ENCODE peak calls at places on chromosomes 1 and 21, in six cellular contexts. P is uterus, W is psoas muscle, V is H1, Z is RWPE1, Y is spleen. K is an unnamed sample.

GRCh38 chr1:172960019-172960418 is 90.7 kb downstream of the TNFSF18 start:
- DNase-seq in Y (no peak), V (no peak), W (no peak), P (no peak), Z (no peak), K (no peak)

GRCh38 chr1:222880586-222880985 is 65.7 kb downstream of the DISP1 start:
- DNase-seq in V (no peak), Y (no peak), W (no peak), P (no peak), Z (peak), K (peak)

GRCh38 chr1:26099780-26100179 is 11.8 kb upstream of the PDIK1L start:
- DNase-seq in V (no peak), Y (no peak), P (no peak), W (no peak), Z (no peak), K (no peak)

GRCh38 chr21:32182449-32182848 is 96.4 kb downstream of the MIS18A start:
- DNase-seq in Y (no peak), V (no peak), Z (no peak), P (no peak), W (no peak), K (no peak)

GRCh38 chr1:37741130-37741529 is 23.8 kb downstream of the EPHA10 start:
- DNase-seq in Z (peak), W (no peak), Y (no peak), V (no peak), P (no peak), K (peak)

GRCh38 chr1:225470210-225470609 is 42.4 kb upstream of the LBR start:
- DNase-seq in W (no peak), P (peak), Z (no peak), V (no peak), Y (peak), K (no peak)

GRCh38 chr1:214445201-214445600 is 106.2 kb downstream of the PTPN14 start:
- DNase-seq in Z (no peak), P (no peak), Y (no peak), W (no peak), V (no peak), K (no peak)

GRCh38 chr21:41600961-41601572 is 93.1 kb upstream of the TMPRSS2 start:
- DNase-seq in Z (no peak), Y (no peak), W (no peak), V (no peak), P (no peak), K (no peak)

GRCh38 chr1:235078927-235079381 is 49.7 kb downstream of the TOMM20 start:
- DNase-seq in Y (no peak), W (no peak), V (no peak), P (no peak), Z (no peak), K (peak)

GRCh38 chr1:29633784-29634183 is 397.5 kb downstream of the PTPRU start:
- DNase-seq in V (no peak), W (no peak), Y (no peak), P (no peak), Z (no peak), K (no peak)

GRCh38 chr1:230273141-230273710 is 152.9 kb downstream of the PGBD5 start:
- DNase-seq in Y (peak), P (peak), W (no peak), V (no peak), Z (no peak), K (no peak)

GRCh38 chr1:22814176-22815042 is 103.8 kb downstream of the EPHB2 start:
- DNase-seq in W (no peak), V (no peak), Y (peak), Z (no peak), P (peak), K (no peak)

GRCh38 chr1:160260436-160261382 is 1.6 kb downstream of the DCAF8 start:
- DNase-seq in Z (peak), Y (no peak), W (no peak), V (no peak), P (no peak), K (peak)

GRCh38 chr1:56081151-56081550 is 498.2 kb downstream of the PLPP3 start:
- DNase-seq in V (no peak), Y (no peak), W (peak), Z (no peak), P (peak), K (peak)

GRCh38 chr1:167499657-167500056 is 18.7 kb downstream of the CD247 start:
- DNase-seq in Y (no peak), W (no peak), Z (no peak), V (no peak), P (no peak), K (no peak)

GRCh38 chr1:48943393-48943792 is 166.7 kb upstream of the BEND5 start:
- DNase-seq in W (no peak), Z (no peak), V (no peak), Y (no peak), P (no peak), K (peak)

GRCh38 chr1:152112101-152112884 is 3.0 kb downstream of the TCHH start:
- DNase-seq in V (peak), Y (no peak), W (no peak), P (no peak), Z (no peak), K (no peak)

GRCh38 chr1:182389619-182390047 is 2.0 kb downstream of the GLUL start:
- DNase-seq in V (no peak), W (no peak), Y (no peak), Z (peak), P (no peak), K (peak)

GRCh38 chr1:79293611-79294010 is 287.1 kb upstream of the ADGRL4 start:
- DNase-seq in W (no peak), V (no peak), Z (peak), Y (no peak), P (no peak), K (peak)

GRCh38 chr1:27137544-27138075 is 17.3 kb downstream of the SLC9A1 start:
- DNase-seq in P (no peak), Z (peak), W (no peak), Y (peak), V (no peak), K (no peak)

GRCh38 chr1:65209005-65209885 is 61.2 kb downstream of the AK4 start:
- DNase-seq in Z (peak), Y (no peak), V (peak), P (no peak), W (no peak), K (peak)

GRCh38 chr21:46118871-46119564 is 21.1 kb downstream of the COL6A2 start:
- DNase-seq in P (peak), V (peak), W (peak), Z (no peak), Y (peak), K (no peak)

GRCh38 chr1:53305650-53306049 is 22.2 kb downstream of the LRP8 start:
- DNase-seq in Y (no peak), V (no peak), Z (no peak), W (no peak), P (no peak), K (no peak)

GRCh38 chr1:110060034-110060661 is 10.3 kb downstream of the ALX3 start:
- DNase-seq in V (peak), Y (peak), W (peak), P (no peak), Z (peak), K (peak)

GRCh38 chr1:77316966-77317365 is 35.1 kb downstream of the AK5 start:
- DNase-seq in Z (no peak), Y (no peak), P (no peak), W (no peak), V (no peak), K (no peak)

GRCh38 chr1:77319036-77319705 is 37.4 kb downstream of the AK5 start:
- DNase-seq in W (no peak), P (no peak), V (no peak), Y (no peak), Z (no peak), K (no peak)

GRCh38 chr1:77308889-77309621 is 27.2 kb downstream of the AK5 start:
- DNase-seq in P (no peak), W (no peak), V (no peak), Y (no peak), Z (no peak), K (no peak)

GRCh38 chr1:77316006-77316405 is 34.2 kb downstream of the AK5 start:
- DNase-seq in W (no peak), V (no peak), P (no peak), Z (no peak), Y (no peak), K (no peak)

GRCh38 chr1:77313491-77313890 is 31.7 kb downstream of the AK5 start:
- DNase-seq in Y (no peak), W (no peak), P (no peak), Z (no peak), V (peak), K (peak)
- TF ChIP-seq CTCF in Y (peak), W (no peak), P (no peak), Z (no peak), V (peak), K (peak)

DNA sequence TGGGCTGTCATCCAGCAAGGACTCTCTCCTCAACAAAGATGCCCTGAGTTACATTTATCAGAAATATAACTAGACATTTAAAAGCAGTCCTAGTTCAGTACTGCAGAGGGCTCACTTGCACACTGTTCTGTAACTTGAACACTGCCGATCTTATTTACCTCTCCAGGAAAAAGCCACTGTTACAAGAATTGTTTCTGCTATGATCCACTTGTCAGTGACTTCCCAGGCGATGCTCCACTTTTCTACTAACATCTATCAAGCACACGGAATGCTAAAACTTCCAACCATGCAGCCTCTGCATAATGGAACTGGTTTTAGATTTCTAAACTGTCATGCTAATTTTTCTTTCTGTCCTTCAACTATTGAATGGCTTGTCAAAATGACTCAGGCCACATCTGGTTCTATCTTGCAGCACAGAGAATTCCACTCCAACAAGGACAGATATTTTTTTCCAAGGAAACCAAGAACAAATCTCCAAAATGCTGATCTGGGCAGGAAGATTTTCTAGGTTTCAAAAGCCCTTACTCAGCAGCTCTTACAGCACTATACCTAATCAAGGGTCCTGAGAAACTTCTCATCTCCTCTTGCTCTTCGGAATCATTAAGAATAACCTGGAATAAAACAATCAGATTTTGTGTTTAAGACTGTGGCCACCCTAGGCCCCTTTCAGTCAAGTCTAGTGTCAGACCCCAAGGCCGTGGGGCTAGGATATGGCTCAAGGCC is 9.9 kb downstream of the SEC16B start:
- DNase-seq in Z (peak), P (no peak), W (no peak), Y (no peak), V (no peak), K (peak)
- TF ChIP-seq CTCF in Z (peak), P (no peak), W (peak), Y (no peak), V (no peak), K (peak)

GRCh38 chr1:178263341-178263740 is 169.4 kb downstream of the RASAL2 start:
- DNase-seq in Z (no peak), Y (no peak), P (no peak), V (no peak), W (no peak), K (no peak)
- TF ChIP-seq CTCF in Z (no peak), Y (no peak), P (no peak), V (no peak), W (no peak), K (no peak)

GRCh38 chr1:13228343-13228781 is 2.4 kb upstream of the PRAMEF18 start:
- DNase-seq in Y (peak), Z (no peak), W (no peak), P (no peak), V (no peak), K (peak)
- TF ChIP-seq CTCF in Y (no peak), Z (peak), W (peak), P (no peak), V (peak), K (peak)

GRCh38 chr1:204131978-204132377 is 19.9 kb downstream of the ETNK2 start:
- DNase-seq in Y (no peak), P (no peak), W (no peak), Z (no peak), V (no peak), K (no peak)

GRCh38 chr1:204130178-204130577 is 21.7 kb downstream of the ETNK2 start:
- DNase-seq in W (no peak), Z (no peak), V (no peak), Y (no peak), P (peak), K (peak)

GRCh38 chr1:204128964-204129896 is 22.6 kb downstream of the ETNK2 start:
- DNase-seq in Z (peak), W (peak), Y (peak), V (peak), P (peak), K (peak)

GRCh38 chr1:204132718-204133117 is 19.1 kb downstream of the ETNK2 start:
- DNase-seq in Z (no peak), W (no peak), Y (no peak), P (no peak), V (no peak), K (no peak)

DNA sequence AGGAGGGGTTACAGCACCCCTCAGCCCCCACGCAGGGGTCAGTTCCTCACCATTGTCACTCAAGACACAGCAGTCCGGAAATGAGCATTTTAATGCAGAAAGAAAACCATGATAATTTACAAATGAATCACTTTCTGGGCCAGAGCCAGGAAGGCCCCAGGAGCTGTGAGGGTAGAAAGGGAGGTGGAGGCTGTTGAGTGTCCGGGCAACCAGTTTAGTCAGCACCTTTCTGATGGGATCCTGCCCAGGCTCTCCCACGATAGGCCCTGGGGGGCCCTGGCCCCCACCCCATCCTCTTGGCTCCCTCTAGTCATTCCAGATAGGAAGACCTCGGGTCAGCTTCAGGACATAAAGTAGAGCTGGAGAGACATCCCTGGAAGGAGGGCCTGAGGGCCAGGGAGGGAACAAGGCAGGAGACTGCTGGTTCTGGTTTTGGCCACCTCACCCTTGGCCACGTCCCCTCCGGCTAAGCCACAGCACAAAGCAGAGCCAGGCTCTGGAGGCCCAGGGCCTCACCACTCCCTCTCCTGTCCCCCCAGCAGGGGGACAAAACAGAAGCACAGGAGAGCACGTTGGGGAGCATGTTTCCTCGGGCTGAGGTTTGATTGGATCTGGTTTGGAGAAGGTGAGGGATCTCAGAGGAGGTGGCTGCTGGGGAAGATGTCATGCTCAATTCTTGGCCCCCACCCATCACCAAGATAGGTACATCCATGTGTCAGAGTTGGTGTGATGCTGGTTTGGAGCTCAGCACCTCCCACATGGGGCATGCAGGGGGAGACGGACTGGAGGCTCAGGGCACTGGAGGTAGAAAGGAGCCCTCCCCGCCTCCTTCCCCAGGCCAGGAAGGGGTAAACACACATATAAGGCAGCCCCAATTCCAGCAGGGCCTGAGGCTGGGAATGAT is 20.6 kb downstream of the ETNK2 start:
- DNase-seq in Z (peak), Y (no peak), V (no peak), W (peak), P (peak), K (peak)
- TF ChIP-seq CTCF in Z (no peak), Y (no peak), V (no peak), W (no peak), P (no peak), K (no peak)

DNA sequence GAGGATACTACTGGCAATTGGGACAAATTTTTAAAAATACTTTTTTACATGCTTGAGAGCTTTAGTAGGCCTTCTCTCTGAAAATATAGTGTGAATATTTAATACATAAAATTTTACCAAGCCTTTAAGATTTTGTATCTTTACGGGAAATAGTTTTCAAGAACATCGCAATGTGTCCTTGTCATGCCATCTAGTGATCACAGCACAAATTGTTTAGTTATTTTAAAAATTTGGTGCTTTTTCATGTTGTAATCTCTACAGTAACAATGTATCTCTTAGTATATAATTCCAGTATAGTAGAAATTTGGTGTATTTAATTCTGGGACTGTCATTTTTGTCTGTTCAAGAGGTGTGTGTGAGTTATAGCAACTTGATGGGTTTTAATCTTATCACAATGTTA is 6.7 kb downstream of the CDC7 start:
- DNase-seq in W (no peak), Z (no peak), V (no peak), Y (no peak), P (no peak), K (no peak)
- TF ChIP-seq CTCF in W (no peak), Z (no peak), V (no peak), Y (no peak), P (no peak), K (peak)

GRCh38 chr1:157691285-157691920 is 9.2 kb downstream of the FCRL3 start:
- DNase-seq in Y (no peak), W (no peak), Z (peak), P (no peak), V (no peak), K (peak)
- TF ChIP-seq CTCF in Y (peak), W (no peak), Z (peak), P (no peak), V (no peak), K (peak)

GRCh38 chr1:47313915-47314664 is at the start of gene STIL:
- DNase-seq in V (peak), Y (peak), P (peak), Z (peak), W (peak), K (peak)
- TF ChIP-seq CTCF in V (no peak), Y (no peak), P (peak), Z (no peak), W (no peak), K (no peak)

GRCh38 chr1:201704439-201704792 is 124.5 kb upstream of the IPO9 start:
- DNase-seq in Y (no peak), W (no peak), P (no peak), V (no peak), Z (no peak), K (no peak)
- TF ChIP-seq CTCF in Y (no peak), W (no peak), P (no peak), V (no peak), Z (peak), K (no peak)

GRCh38 chr1:71170925-71171324 is 90.1 kb upstream of the ZRANB2 start:
- DNase-seq in P (no peak), Y (no peak), V (no peak), W (no peak), Z (no peak), K (no peak)
- TF ChIP-seq CTCF in P (no peak), Y (no peak), V (no peak), W (no peak), Z (no peak), K (no peak)